ENCODE peak calls at places on chromosomes 11 and 22, in five cellular contexts. H is Karpas-422, C is GM23338, O is psoas muscle, F is fibroblast of lung. Y is an unnamed sample.

GRCh38 chr11:32266611-32267010 is 168.7 kb downstream of the WT1 start:
- DNase-seq in O (no peak), H (no peak), F (peak; percentile 10), C (no peak), Y (no peak)

GRCh38 chr22:38238519-38239051 is 34.2 kb downstream of the TMEM184B start:
- DNase-seq in C (no peak), F (peak; percentile 76), H (no peak), O (no peak), Y (no peak)

GRCh38 chr22:35752833-35753189 is 35.1 kb downstream of the APOL5 start:
- DNase-seq in H (no peak), O (no peak), C (no peak), F (no peak), Y (no peak)

GRCh38 chr11:67665537-67666302 is 8.7 kb downstream of the ALDH3B2 start:
- DNase-seq in H (peak; percentile 65), F (no peak), C (no peak), O (no peak), Y (peak; percentile 64)

GRCh38 chr11:114209904-114210303 is 86.3 kb upstream of the NNMT start:
- DNase-seq in O (no peak), C (no peak), H (no peak), F (no peak), Y (no peak)

GRCh38 chr11:68454767-68455166 is 5.8 kb upstream of the PPP6R3 start:
- DNase-seq in H (no peak), F (no peak), O (no peak), C (peak; percentile 68), Y (peak; percentile 76)

GRCh38 chr11:88603499-88603898 is 266.0 kb upstream of the CTSC start:
- DNase-seq in O (no peak), H (no peak), F (peak; percentile 80), C (no peak), Y (no peak)

GRCh38 chr11:26037716-26038115 is 294.2 kb upstream of the ANO3 start:
- DNase-seq in O (no peak), F (no peak), C (no peak), H (no peak), Y (no peak)

GRCh38 chr11:68399916-68400315 is 60.6 kb upstream of the PPP6R3 start:
- DNase-seq in O (no peak), H (no peak), C (no peak), F (no peak), Y (peak; percentile 70)

GRCh38 chr11:117300301-117300700 is 9.2 kb downstream of the BACE1-AS start:
- DNase-seq in O (peak; percentile 21), F (peak; percentile 73), H (no peak), C (peak; percentile 63), Y (peak; percentile 79)

GRCh38 chr11:65205602-65205967 is 23.9 kb downstream of the CAPN1 start:
- DNase-seq in H (peak; percentile 36), O (no peak), C (no peak), F (no peak), Y (no peak)

GRCh38 chr11:74316772-74317505 is 5.5 kb upstream of the P4HA3 start:
- DNase-seq in F (peak; percentile 32), O (no peak), H (no peak), C (no peak), Y (no peak)

GRCh38 chr11:29578806-29579205 is 438.0 kb downstream of the KCNA4 start:
- DNase-seq in H (no peak), O (no peak), F (no peak), C (no peak), Y (no peak)

GRCh38 chr11:87300640-87301381 is 263.1 kb downstream of the TMEM135 start:
- DNase-seq in H (peak; percentile 74), C (no peak), F (peak; percentile 17), O (no peak), Y (no peak)

GRCh38 chr11:122430490-122430889 is 225.0 kb upstream of the UBASH3B start:
- DNase-seq in F (no peak), O (no peak), C (no peak), H (no peak), Y (no peak)

GRCh38 chr11:119056397-119056999 is 507 bp downstream of the HYOU1 start:
- DNase-seq in C (peak; percentile 80), O (no peak), H (peak; percentile 46), F (no peak), Y (peak; percentile 92)

GRCh38 chr11:27926469-27926868 is 181.5 kb downstream of the KIF18A start:
- DNase-seq in H (peak; percentile 27), F (peak; percentile 57), C (no peak), O (no peak), Y (no peak)

GRCh38 chr11:32087602-32088001 is 3.3 kb upstream of the RCN1 start:
- DNase-seq in H (no peak), C (no peak), F (peak; percentile 82), O (no peak), Y (no peak)

GRCh38 chr11:112977620-112978212 is 16.5 kb downstream of the NCAM1 start:
- DNase-seq in H (no peak), C (no peak), F (peak; percentile 95), O (peak; percentile 25), Y (no peak)

GRCh38 chr11:21768388-21768787 is 424.5 kb upstream of the ANO5 start:
- DNase-seq in C (no peak), F (no peak), H (peak; percentile 53), O (no peak), Y (no peak)

GRCh38 chr11:48114740-48115139 is 101.9 kb upstream of the OR4B1 start:
- DNase-seq in O (no peak), H (peak; percentile 79), C (no peak), F (no peak), Y (no peak)

GRCh38 chr11:10746871-10747270 is 4.2 kb upstream of the CTR9 start:
- DNase-seq in C (no peak), H (no peak), O (no peak), F (no peak), Y (no peak)

GRCh38 chr11:10744206-10744605 is 6.8 kb upstream of the CTR9 start:
- DNase-seq in C (no peak), H (no peak), O (no peak), F (no peak), Y (no peak)

GRCh38 chr11:10747733-10748132 is 3.3 kb upstream of the CTR9 start:
- DNase-seq in F (no peak), O (no peak), C (no peak), H (no peak), Y (no peak)

GRCh38 chr11:10742460-10743208 is 8.4 kb upstream of the CTR9 start:
- DNase-seq in O (no peak), C (no peak), H (no peak), F (peak; percentile 77), Y (no peak)

DNA sequence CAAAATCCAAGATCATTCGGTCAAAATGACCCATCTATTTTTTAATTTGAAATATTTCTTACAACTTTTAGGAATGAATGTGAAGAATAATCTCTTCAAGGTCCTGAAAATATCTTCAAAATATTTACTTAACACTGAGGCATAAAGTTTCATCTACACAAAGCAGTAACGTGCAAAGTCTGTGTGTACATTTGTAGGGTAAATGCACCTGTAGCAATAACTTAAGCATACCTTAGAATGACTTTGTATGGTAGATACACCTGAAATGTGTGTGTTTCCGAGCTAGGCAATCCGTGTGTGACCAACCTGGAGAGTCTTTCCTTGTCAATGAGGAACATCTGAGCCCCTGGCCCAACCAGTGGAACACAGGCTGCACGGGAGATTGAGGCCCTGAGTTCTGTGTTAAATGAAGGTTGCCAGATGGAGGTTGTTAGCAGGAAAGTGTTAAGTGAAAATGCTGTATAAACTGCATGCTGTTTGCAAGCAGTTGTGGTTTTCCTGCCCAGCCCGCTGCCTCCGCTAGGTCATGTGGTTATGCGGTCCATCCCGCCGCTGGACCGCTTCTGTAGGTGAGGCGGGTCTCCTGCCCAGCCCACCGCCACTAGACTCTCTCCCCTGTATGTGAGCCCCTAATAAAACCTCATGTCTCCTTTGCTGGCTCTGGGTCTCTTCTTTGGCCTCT is 7.6 kb upstream of the CTR9 start:
- DNase-seq in O (no peak), H (no peak), C (no peak), F (no peak), Y (no peak)
- H3K4me3 ChIP-seq in O (no peak overlapping the region), H (no peak overlapping the region), C (no peak overlapping the region), F (no peak overlapping the region), Y (no peak overlapping the region)

GRCh38 chr22:22813126-22814075 is 74.2 kb upstream of the IGLL5 start:
- DNase-seq in F (no peak), O (no peak), C (no peak), H (no peak), Y (no peak)

GRCh38 chr22:22816171-22816514 is 71.5 kb upstream of the IGLL5 start:
- DNase-seq in H (no peak), C (no peak), O (no peak), F (no peak), Y (no peak)

GRCh38 chr22:22816766-22817410 is 70.7 kb upstream of the IGLL5 start:
- DNase-seq in C (no peak), H (no peak), F (no peak), O (no peak), Y (no peak)

GRCh38 chr22:22815397-22816170 is 72.0 kb upstream of the IGLL5 start:
- DNase-seq in F (no peak), C (no peak), O (no peak), H (no peak), Y (no peak)

GRCh38 chr22:22814666-22815396 is 72.8 kb upstream of the IGLL5 start:
- DNase-seq in C (no peak), F (no peak), O (no peak), H (no peak), Y (no peak)
- H3K27me3 ChIP-seq in C (peaks cover 98% of the 10 kb centered on the region), F (no peaks in the 10 kb centered on the region), O (no peaks in the 10 kb centered on the region), H (no peaks in the 10 kb centered on the region), Y (peaks cover 6% of the 10 kb centered on the region)

DNA sequence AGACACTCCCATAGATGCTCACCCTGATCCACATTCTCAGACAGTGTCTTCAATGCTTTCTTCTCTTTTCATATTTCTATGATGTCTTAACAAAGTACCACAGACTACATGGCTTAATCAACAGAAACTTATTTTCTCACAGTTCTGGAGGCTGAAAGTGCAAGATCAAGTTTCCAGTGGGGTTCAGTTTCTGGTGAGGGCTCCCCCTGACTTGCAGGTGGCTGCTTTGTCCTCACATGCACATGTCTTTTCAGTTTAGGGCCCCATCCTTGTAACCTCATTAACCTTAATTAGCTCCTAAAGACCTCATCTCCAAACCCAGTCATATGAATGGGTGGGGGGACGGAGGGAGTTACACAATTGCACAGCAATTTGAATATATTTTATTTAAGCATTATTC is 335.8 kb downstream of the AASDHPPT start:
- DNase-seq in C (no peak), F (no peak), H (no peak), O (no peak), Y (no peak)
- H3K4me3 ChIP-seq in C (no peak overlapping the region), F (no peak overlapping the region), H (no peak overlapping the region), O (no peak overlapping the region), Y (no peak overlapping the region)

GRCh38 chr11:43558056-43558455 is 122.5 kb upstream of the HSD17B12 start:
- DNase-seq in H (no peak), O (no peak), C (no peak), F (no peak), Y (no peak)
- H3K27me3 ChIP-seq in H (peaks cover 5% of the 10 kb centered on the region), O (peaks cover 70% of the 10 kb centered on the region), C (peaks cover 62% of the 10 kb centered on the region), F (peaks cover 32% of the 10 kb centered on the region), Y (peaks cover 35% of the 10 kb centered on the region)

DNA sequence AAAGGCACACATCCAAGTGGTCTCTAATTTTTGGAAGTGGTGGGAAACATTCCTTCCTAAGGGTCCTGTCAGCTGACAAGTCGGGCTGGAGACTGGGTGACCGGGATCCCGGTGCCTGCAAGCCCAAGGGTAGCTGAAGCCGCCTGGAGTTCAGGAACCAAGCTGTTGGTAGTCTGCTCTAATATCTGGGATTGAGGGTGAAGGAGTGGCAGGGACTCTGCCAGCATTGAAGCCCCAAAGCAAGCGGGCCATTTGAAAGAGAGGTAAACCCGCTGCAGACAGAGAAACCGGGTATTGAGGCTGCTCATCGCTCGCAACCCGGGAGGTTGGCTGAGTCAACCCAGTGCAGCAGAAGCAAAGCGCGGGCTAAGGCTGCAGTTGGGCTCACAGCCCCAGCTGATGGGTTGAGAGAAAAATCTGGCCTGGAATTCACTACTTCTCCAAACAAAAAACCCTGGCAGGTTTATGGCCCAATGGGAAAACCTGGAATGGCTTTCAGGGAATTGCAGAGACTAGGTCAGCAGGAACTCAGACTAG is 28.2 kb upstream of the FBXO3 start:
- DNase-seq in H (no peak), F (peak; percentile 88), C (peak; percentile 97), O (peak; percentile 36), Y (peak; percentile 49)
- H3K4me3 ChIP-seq in H (no peak overlapping the region), F (peak overlapping the region; percentile 54), C (peak overlapping the region; percentile 56), O (peak overlapping the region; percentile 38), Y (peak overlapping the region; percentile 39)

Y was measured in H7.